ENCODE peak calls at places on chromosomes 13 and 19, in four cellular contexts. N, Q, J and B are unnamed samples.

GRCh38 chr19:46841458-46842083 is 9.1 kb downstream of the AP2S1 start:
- DNase-seq in N (no peak), Q (no peak), J (no peak), B (no peak)

GRCh38 chr13:46636451-46636850 is 83.5 kb downstream of the LRCH1 start:
- DNase-seq in N (no peak), Q (no peak), J (no peak), B (no peak)

GRCh38 chr13:62110079-62110478 is 694.4 kb upstream of the PCDH20 start:
- DNase-seq in N (no peak), Q (no peak), J (no peak), B (no peak)

GRCh38 chr19:46416077-46416709 is 2.8 kb upstream of the CCDC8 start:
- DNase-seq in N (peak), Q (peak), J (no peak), B (peak)

GRCh38 chr19:4504297-4504701 is 14.0 kb downstream of the PLIN4 start:
- DNase-seq in N (no peak), Q (no peak), J (no peak), B (no peak)

GRCh38 chr19:860481-861098 is 1.1 kb downstream of the CFD start:
- DNase-seq in N (peak), Q (peak), J (no peak), B (peak)

GRCh38 chr13:113746143-113746525 is 12.9 kb upstream of the TMEM255B start:
- DNase-seq in N (no peak), Q (peak), J (no peak), B (no peak)

GRCh38 chr13:32001392-32001768 is 30.2 kb upstream of the FRY start:
- DNase-seq in N (peak), Q (peak), J (no peak), B (peak)

GRCh38 chr19:42081584-42082258 is 5.8 kb downstream of the ZNF574 start:
- DNase-seq in N (no peak), Q (peak), J (no peak), B (no peak)

GRCh38 chr19:2053601-2054389 is 2.8 kb upstream of the MKNK2 start:
- DNase-seq in N (no peak), Q (no peak), J (no peak), B (no peak)

GRCh38 chr13:35471466-35472307 is 4.8 kb downstream of the MAB21L1 start:
- DNase-seq in N (no peak), Q (no peak), J (no peak), B (peak)

GRCh38 chr13:49731766-49732165 is 40.5 kb upstream of the EBPL start:
- DNase-seq in N (no peak), Q (no peak), J (no peak), B (no peak)

GRCh38 chr13:51364404-51365008 is 25.0 kb downstream of the SERPINE3 start:
- DNase-seq in N (no peak), Q (no peak), J (no peak), B (no peak)

GRCh38 chr19:33429891-33430673 is 56.6 kb downstream of the CEBPG start:
- DNase-seq in N (no peak), Q (no peak), J (no peak), B (no peak)

GRCh38 chr19:2269244-2270156 is 12.5 kb downstream of the PEAK3 start:
- DNase-seq in N (peak), Q (peak), J (peak), B (peak)

GRCh38 chr13:33016414-33017409 is at the start of gene KL:
- DNase-seq in N (no peak), Q (no peak), J (no peak), B (peak)

GRCh38 chr19:33263325-33264023 is 37.8 kb upstream of the SLC7A10 start:
- DNase-seq in N (peak), Q (no peak), J (no peak), B (no peak)

GRCh38 chr19:55426042-55426441 is 17.1 kb downstream of the SHISA7 start:
- DNase-seq in N (no peak), Q (no peak), J (no peak), B (no peak)

GRCh38 chr13:56424246-56424645 is 716.5 kb upstream of the PRR20A start:
- DNase-seq in N (no peak), Q (no peak), J (no peak), B (no peak)

GRCh38 chr19:35115538-35115951 is at the start of gene FXYD3:
- DNase-seq in N (no peak), Q (no peak), J (no peak), B (no peak)

GRCh38 chr13:32381539-32381938 is 46.4 kb downstream of the N4BP2L1 start:
- DNase-seq in N (no peak), Q (peak), J (no peak), B (no peak)

GRCh38 chr19:50492303-50493052 is 15.8 kb upstream of the GARIN5A start:
- DNase-seq in N (peak), Q (no peak), J (no peak), B (no peak)

GRCh38 chr19:50465986-50466771 is 10.1 kb upstream of the EMC10 start:
- DNase-seq in N (peak), Q (peak), J (no peak), B (peak)

GRCh38 chr13:106490887-106491321 is 44.6 kb downstream of the EFNB2 start:
- DNase-seq in N (no peak), Q (no peak), J (no peak), B (no peak)

GRCh38 chr19:48379058-48379457 is 12.3 kb downstream of the KDELR1 start:
- DNase-seq in N (no peak), Q (no peak), J (no peak), B (no peak)

GRCh38 chr19:46180701-46181385 is 32.8 kb downstream of the IGFL2 start:
- DNase-seq in N (no peak), Q (no peak), J (no peak), B (no peak)

GRCh38 chr13:88726075-88726474 is 1054.9 kb downstream of the SLITRK5 start:
- DNase-seq in N (no peak), Q (no peak), J (no peak), B (no peak)

GRCh38 chr13:50365683-50366391 is 350.6 kb downstream of the KCNRG start:
- DNase-seq in N (no peak), Q (peak), J (peak), B (no peak)

GRCh38 chr13:98761126-98761978 is 8.9 kb upstream of the SLC15A1 start:
- DNase-seq in N (no peak), Q (peak), J (peak), B (no peak)

GRCh38 chr13:98768522-98768921 is 16.1 kb upstream of the SLC15A1 start:
- DNase-seq in N (no peak), Q (no peak), J (no peak), B (no peak)

GRCh38 chr19:7542556-7543348 is 7.2 kb downstream of the PNPLA6 start:
- DNase-seq in N (no peak), Q (no peak), J (no peak), B (no peak)

DNA sequence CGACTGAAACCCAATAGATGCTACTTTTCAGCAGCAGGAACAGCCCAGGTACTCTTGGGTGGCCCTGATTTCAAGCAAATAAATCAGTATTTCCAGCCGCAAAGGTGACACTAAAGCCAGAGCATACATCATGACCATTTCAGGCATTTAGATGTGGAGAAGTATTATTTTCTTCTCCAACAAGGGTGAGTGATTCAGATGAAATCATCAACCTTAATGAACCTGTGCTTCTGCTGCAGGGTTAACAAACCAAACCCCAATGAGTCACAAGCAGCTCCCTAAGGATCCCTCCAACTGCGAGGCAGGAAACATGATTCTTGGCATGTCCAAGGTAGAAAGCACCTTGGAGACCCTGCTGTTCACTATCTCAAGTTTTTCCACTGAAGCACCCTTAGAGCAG is 32.7 kb downstream of the MBNL2 start:
- DNase-seq in N (no peak), Q (no peak), J (no peak), B (no peak)
- TF ChIP-seq CBFB in N (no peak), Q (no peak), J (no peak), B (no peak)

DNA sequence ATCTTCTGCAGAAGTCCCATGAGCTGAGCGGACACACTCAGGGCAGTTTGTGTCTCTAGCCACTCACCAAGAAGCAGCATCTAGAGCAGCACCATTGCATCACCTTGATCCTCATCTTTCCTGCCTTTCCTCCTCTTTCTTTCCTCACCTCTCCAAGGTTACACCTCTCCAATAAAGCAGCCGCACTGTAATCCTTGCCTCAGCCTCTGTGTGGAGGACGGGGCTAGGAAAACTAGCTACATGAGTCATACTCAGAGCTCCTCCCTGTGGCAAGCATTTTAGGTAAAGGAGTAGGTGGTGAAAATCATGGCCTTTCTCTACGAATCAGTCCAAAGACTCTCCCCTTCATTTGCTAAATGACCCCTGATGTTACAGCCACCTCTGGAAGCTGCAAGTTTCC is 108.8 kb downstream of the DNAJC15 start:
- DNase-seq in N (no peak), Q (peak), J (no peak), B (peak)
- TF ChIP-seq SP1 in N (no peak), Q (no peak), J (no peak), B (no peak)

DNA sequence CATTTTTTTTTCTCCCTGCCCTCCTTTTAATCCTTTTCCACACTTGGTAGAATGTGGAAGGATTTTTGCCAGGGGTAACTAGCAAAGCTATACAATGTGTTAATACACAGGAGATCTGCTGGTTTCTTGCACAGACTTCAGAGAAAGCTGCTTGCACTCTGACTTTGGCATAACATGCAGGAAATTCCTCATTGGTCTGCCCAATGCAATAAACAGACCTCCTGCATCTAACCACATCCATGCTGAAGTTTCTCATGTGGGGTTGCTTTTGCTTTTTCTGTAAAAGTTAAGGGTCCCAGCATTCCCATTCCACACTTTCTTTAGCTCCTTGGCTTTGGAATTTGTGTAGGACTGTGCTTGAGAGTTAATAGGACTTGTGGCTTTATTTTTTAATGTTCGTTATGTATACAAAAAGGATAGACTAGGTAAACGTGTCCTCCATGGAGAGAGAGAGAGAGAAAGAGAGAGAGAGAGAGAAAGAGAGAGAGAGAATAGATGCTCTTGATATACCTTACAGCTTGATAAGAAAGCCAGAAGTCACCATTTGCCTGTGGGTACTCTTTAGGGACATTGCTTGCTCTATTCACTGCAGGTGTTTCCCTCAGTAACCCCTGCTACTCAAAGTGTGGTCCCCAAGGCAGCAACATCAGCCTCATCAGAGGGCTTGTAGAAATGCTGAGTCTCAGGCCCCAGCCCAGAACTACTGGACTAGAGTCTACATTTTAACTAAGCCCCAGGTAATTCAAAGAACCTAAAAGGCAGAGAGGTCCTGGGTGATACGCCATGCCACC is 170.5 kb downstream of the SHISA2 start:
- DNase-seq in N (no peak), Q (no peak), J (no peak), B (no peak)
- TF ChIP-seq CBFB in N (no peak), Q (no peak), J (no peak), B (no peak)

GRCh38 chr13:21478881-21479808 is 20.0 kb upstream of the ZDHHC20 start:
- DNase-seq in N (peak), Q (peak), J (no peak), B (no peak)

GRCh38 chr13:21481359-21481758 is 22.3 kb upstream of the ZDHHC20 start:
- DNase-seq in N (no peak), Q (no peak), J (no peak), B (no peak)

GRCh38 chr13:21486322-21486721 is 27.2 kb upstream of the ZDHHC20 start:
- DNase-seq in N (no peak), Q (no peak), J (no peak), B (no peak)

DNA sequence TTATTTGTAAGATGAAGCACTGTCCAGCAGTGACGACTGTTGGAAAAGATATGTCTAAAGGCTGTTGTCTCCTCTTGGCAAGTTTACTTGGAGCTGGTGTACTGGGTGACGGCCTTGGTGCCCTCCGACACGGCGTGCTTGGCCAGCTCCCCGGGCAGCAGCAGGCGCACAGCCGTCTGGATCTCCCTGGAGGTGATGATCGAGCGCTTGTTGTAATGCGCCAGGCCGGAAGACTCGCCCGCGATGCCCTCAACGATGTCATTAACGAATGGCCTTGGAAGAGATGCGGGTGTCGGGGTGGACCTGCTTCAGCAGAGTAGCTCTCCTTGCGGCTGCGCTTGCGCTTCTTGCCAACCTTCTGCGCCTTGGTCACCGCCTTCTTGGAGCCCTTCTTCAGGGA is 24.6 kb upstream of the ZDHHC20 start:
- DNase-seq in N (no peak), Q (no peak), J (no peak), B (no peak)
- TF ChIP-seq SP1 in N (no peak), Q (no peak), J (no peak), B (no peak)

GRCh38 chr13:112688560-112689497 is 1.0 kb upstream of the ATP11A start:
- DNase-seq in N (no peak), Q (peak), J (no peak), B (peak)
- TF ChIP-seq CBFB in N (no peak), Q (no peak), J (no peak), B (no peak)

DNA sequence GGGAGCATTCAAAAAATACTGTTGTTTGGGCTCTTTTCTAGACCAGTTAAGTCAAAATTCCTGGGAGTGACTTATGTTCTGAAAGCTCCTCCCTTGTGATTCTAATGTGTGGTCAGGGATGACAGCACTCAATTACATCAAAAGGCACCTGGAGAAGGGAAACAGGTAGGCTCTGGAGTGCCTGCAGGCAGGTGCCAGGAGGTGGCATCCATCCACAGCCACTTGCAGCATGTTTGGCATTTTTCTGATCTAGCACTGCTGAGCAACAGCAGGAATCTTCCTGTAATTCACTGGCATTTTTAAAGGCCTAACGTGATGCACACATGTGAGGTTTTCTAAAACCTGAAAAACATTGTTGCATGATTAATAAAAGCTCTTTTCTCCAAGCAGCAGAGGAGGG is 94.6 kb downstream of the CCNA1 start:
- DNase-seq in N (no peak), Q (no peak), J (no peak), B (no peak)
- TF ChIP-seq SP1 in N (no peak), Q (no peak), J (no peak), B (no peak)

GRCh38 chr19:40335855-40336700 is 12.1 kb downstream of the C19orf47 start:
- DNase-seq in N (no peak), Q (no peak), J (no peak), B (no peak)

GRCh38 chr19:40337594-40337993 is 10.6 kb downstream of the C19orf47 start:
- DNase-seq in N (no peak), Q (no peak), J (no peak), B (no peak)

GRCh38 chr19:40332669-40333068 is 15.5 kb downstream of the C19orf47 start:
- DNase-seq in N (no peak), Q (no peak), J (no peak), B (no peak)

GRCh38 chr19:40337107-40337506 is 11.1 kb downstream of the C19orf47 start:
- DNase-seq in N (no peak), Q (no peak), J (no peak), B (no peak)

DNA sequence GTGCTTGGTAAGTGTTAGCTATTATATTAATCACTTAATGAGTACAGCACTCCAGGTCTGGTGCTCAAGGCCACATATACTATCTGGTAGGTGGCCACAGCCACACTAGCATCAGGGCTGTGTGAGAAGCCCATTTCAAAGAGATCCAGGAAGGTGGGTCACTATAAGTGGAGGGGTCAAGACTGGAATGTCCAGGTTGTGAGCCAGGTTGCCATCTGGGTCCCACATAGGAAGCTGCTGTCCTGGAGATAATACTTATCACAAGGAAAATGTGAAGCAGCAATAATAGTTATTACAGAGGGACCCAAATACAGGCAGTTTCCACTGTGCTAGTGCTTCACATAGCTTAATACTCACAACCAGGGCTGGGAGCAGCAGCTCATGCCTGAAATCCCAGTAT is 13.1 kb downstream of the C19orf47 start:
- DNase-seq in N (no peak), Q (no peak), J (no peak), B (no peak)
- TF ChIP-seq CBFB in N (no peak), Q (no peak), J (no peak), B (no peak)

DNA sequence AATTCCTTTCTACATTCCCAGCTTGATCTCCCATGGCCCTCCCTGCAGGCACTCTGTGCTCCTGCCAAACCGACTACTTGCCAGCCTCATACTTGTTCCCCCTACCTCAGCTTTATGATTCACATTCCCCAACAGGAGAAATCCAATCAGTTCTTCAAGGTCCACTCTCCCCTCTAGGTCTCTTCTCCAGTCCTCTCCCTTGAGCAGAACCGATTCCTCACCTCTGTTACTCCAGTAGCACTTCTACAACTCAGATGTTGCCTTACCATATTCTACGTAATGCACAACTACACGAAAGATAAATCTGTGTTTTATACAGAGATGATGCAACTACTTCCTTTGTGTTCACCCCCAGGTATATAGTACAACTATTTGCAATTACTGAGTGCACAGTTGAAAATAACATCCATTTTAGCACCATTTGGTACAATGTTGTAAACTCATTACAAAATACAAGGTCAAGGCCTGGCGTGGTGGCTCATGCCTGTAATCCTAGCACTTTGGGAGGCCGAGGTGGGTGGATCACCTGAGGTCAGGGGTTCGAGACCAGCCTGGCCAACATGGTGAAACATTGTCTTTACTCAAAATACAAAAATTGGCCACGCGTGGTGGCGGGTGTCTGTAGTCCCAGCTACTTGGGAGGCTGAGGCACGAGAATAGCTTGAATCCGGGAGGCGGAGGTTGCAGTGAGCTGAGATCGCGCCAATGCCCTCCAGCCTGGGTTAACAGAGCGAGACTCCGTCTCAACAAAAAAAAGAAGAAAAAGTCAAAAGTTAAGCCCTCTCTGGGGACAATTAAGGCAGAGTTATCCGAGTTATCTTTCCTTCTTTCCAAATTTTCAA is 2.9 kb upstream of the WBP4 start:
- DNase-seq in N (no peak), Q (no peak), J (no peak), B (no peak)
- TF ChIP-seq SP1 in N (no peak), Q (no peak), J (no peak), B (no peak)

GRCh38 chr13:74644239-74644638 is 510.0 kb upstream of the KLF12 start:
- DNase-seq in N (no peak), Q (no peak), J (no peak), B (no peak)
- TF ChIP-seq CBFB in N (no peak), Q (no peak), J (no peak), B (no peak)